ENCODE peak calls at places on chromosome 20, in seven cellular contexts. One of them, this sample, is unnamed.

GRCh38 chr20:64193058-64193457 is 28.8 kb downstream of the MYT1 start:
- DNase-seq in stimulated activated CD4-positive, alpha-beta T cell treated with anti-CD3 and anti-CD28 coated beads, Interleukin-1b, Interleukin-23, amount 100 ng/mL, for 24 hours: no peak
- DNase-seq in activated naive CD8-positive, alpha-beta T cell treated with anti-CD3 and anti-CD28 coated beads, Interleukin-2, amount 50 U/mL, for 24 hours: no peak
- DNase-seq in AG08395: no peak
- DNase-seq in activated CD4-positive, alpha-beta memory T cell treated with anti-CD3 and anti-CD28 coated beads for 36 hours: no peak
- DNase-seq in IMR-90: no peak
- DNase-seq in PC-9: no peak
- DNase-seq in this sample: peak; percentile 10

GRCh38 chr20:35674921-35675320 is 10.2 kb upstream of the CPNE1 start:
- DNase-seq in activated CD4-positive, alpha-beta memory T cell treated with anti-CD3 and anti-CD28 coated beads for 36 hours: no peak
- DNase-seq in stimulated activated CD4-positive, alpha-beta T cell treated with anti-CD3 and anti-CD28 coated beads, Interleukin-1b, Interleukin-23, amount 100 ng/mL, for 24 hours: no peak
- DNase-seq in activated naive CD8-positive, alpha-beta T cell treated with anti-CD3 and anti-CD28 coated beads, Interleukin-2, amount 50 U/mL, for 24 hours: no peak
- DNase-seq in AG08395: no peak
- DNase-seq in IMR-90: no peak
- DNase-seq in PC-9: no peak
- DNase-seq in this sample: no peak

GRCh38 chr20:48006036-48006833 is 221.0 kb upstream of the SULF2 start:
- DNase-seq in activated naive CD8-positive, alpha-beta T cell treated with anti-CD3 and anti-CD28 coated beads, Interleukin-2, amount 50 U/mL, for 24 hours: no peak
- DNase-seq in stimulated activated CD4-positive, alpha-beta T cell treated with anti-CD3 and anti-CD28 coated beads, Interleukin-1b, Interleukin-23, amount 100 ng/mL, for 24 hours: no peak
- DNase-seq in IMR-90: no peak
- DNase-seq in PC-9: no peak
- DNase-seq in activated CD4-positive, alpha-beta memory T cell treated with anti-CD3 and anti-CD28 coated beads for 36 hours: no peak
- DNase-seq in AG08395: no peak
- DNase-seq in this sample: no peak

GRCh38 chr20:5539656-5540055 is 210.5 kb upstream of the SHLD1 start:
- DNase-seq in stimulated activated CD4-positive, alpha-beta T cell treated with anti-CD3 and anti-CD28 coated beads, Interleukin-1b, Interleukin-23, amount 100 ng/mL, for 24 hours: no peak
- DNase-seq in AG08395: no peak
- DNase-seq in PC-9: no peak
- DNase-seq in activated CD4-positive, alpha-beta memory T cell treated with anti-CD3 and anti-CD28 coated beads for 36 hours: no peak
- DNase-seq in activated naive CD8-positive, alpha-beta T cell treated with anti-CD3 and anti-CD28 coated beads, Interleukin-2, amount 50 U/mL, for 24 hours: no peak
- DNase-seq in IMR-90: no peak
- DNase-seq in this sample: no peak

GRCh38 chr20:3741846-3742458 is 9.5 kb downstream of the HSPA12B start:
- DNase-seq in PC-9: no peak
- DNase-seq in activated naive CD8-positive, alpha-beta T cell treated with anti-CD3 and anti-CD28 coated beads, Interleukin-2, amount 50 U/mL, for 24 hours: no peak
- DNase-seq in stimulated activated CD4-positive, alpha-beta T cell treated with anti-CD3 and anti-CD28 coated beads, Interleukin-1b, Interleukin-23, amount 100 ng/mL, for 24 hours: no peak
- DNase-seq in IMR-90: no peak
- DNase-seq in AG08395: no peak
- DNase-seq in activated CD4-positive, alpha-beta memory T cell treated with anti-CD3 and anti-CD28 coated beads for 36 hours: no peak
- DNase-seq in this sample: no peak

GRCh38 chr20:19137641-19138040 is 74.8 kb upstream of the SLC24A3 start:
- DNase-seq in stimulated activated CD4-positive, alpha-beta T cell treated with anti-CD3 and anti-CD28 coated beads, Interleukin-1b, Interleukin-23, amount 100 ng/mL, for 24 hours: no peak
- DNase-seq in PC-9: no peak
- DNase-seq in activated naive CD8-positive, alpha-beta T cell treated with anti-CD3 and anti-CD28 coated beads, Interleukin-2, amount 50 U/mL, for 24 hours: no peak
- DNase-seq in activated CD4-positive, alpha-beta memory T cell treated with anti-CD3 and anti-CD28 coated beads for 36 hours: no peak
- DNase-seq in AG08395: no peak
- DNase-seq in IMR-90: no peak
- DNase-seq in this sample: no peak

GRCh38 chr20:48906221-48906877 is 15.2 kb upstream of the ARFGEF2 start:
- DNase-seq in IMR-90: no peak
- DNase-seq in activated CD4-positive, alpha-beta memory T cell treated with anti-CD3 and anti-CD28 coated beads for 36 hours: no peak
- DNase-seq in AG08395: no peak
- DNase-seq in PC-9: no peak
- DNase-seq in activated naive CD8-positive, alpha-beta T cell treated with anti-CD3 and anti-CD28 coated beads, Interleukin-2, amount 50 U/mL, for 24 hours: no peak
- DNase-seq in stimulated activated CD4-positive, alpha-beta T cell treated with anti-CD3 and anti-CD28 coated beads, Interleukin-1b, Interleukin-23, amount 100 ng/mL, for 24 hours: no peak
- DNase-seq in this sample: no peak

GRCh38 chr20:42949865-42950264 is 239.8 kb downstream of the PTPRT start:
- DNase-seq in activated CD4-positive, alpha-beta memory T cell treated with anti-CD3 and anti-CD28 coated beads for 36 hours: no peak
- DNase-seq in IMR-90: no peak
- DNase-seq in PC-9: no peak
- DNase-seq in stimulated activated CD4-positive, alpha-beta T cell treated with anti-CD3 and anti-CD28 coated beads, Interleukin-1b, Interleukin-23, amount 100 ng/mL, for 24 hours: no peak
- DNase-seq in activated naive CD8-positive, alpha-beta T cell treated with anti-CD3 and anti-CD28 coated beads, Interleukin-2, amount 50 U/mL, for 24 hours: no peak
- DNase-seq in AG08395: no peak
- DNase-seq in this sample: no peak

GRCh38 chr20:50305636-50306477 is 115.2 kb downstream of the CEBPB start:
- DNase-seq in AG08395: peak; percentile 40
- DNase-seq in activated CD4-positive, alpha-beta memory T cell treated with anti-CD3 and anti-CD28 coated beads for 36 hours: no peak
- DNase-seq in PC-9: peak; percentile 55
- DNase-seq in activated naive CD8-positive, alpha-beta T cell treated with anti-CD3 and anti-CD28 coated beads, Interleukin-2, amount 50 U/mL, for 24 hours: no peak
- DNase-seq in IMR-90: no peak
- DNase-seq in stimulated activated CD4-positive, alpha-beta T cell treated with anti-CD3 and anti-CD28 coated beads, Interleukin-1b, Interleukin-23, amount 100 ng/mL, for 24 hours: no peak
- DNase-seq in this sample: no peak

GRCh38 chr20:63071541-63072181 is 64.9 kb upstream of the BHLHE23 start:
- DNase-seq in stimulated activated CD4-positive, alpha-beta T cell treated with anti-CD3 and anti-CD28 coated beads, Interleukin-1b, Interleukin-23, amount 100 ng/mL, for 24 hours: no peak
- DNase-seq in IMR-90: peak; percentile 81
- DNase-seq in PC-9: no peak
- DNase-seq in activated naive CD8-positive, alpha-beta T cell treated with anti-CD3 and anti-CD28 coated beads, Interleukin-2, amount 50 U/mL, for 24 hours: peak; percentile 31
- DNase-seq in activated CD4-positive, alpha-beta memory T cell treated with anti-CD3 and anti-CD28 coated beads for 36 hours: peak; percentile 32
- DNase-seq in AG08395: peak; percentile 81
- DNase-seq in this sample: peak; percentile 38

GRCh38 chr20:36628076-36628475 is 17.9 kb downstream of the SLA2 start:
- DNase-seq in AG08395: no peak
- DNase-seq in activated naive CD8-positive, alpha-beta T cell treated with anti-CD3 and anti-CD28 coated beads, Interleukin-2, amount 50 U/mL, for 24 hours: no peak
- DNase-seq in IMR-90: peak; percentile 41
- DNase-seq in PC-9: no peak
- DNase-seq in stimulated activated CD4-positive, alpha-beta T cell treated with anti-CD3 and anti-CD28 coated beads, Interleukin-1b, Interleukin-23, amount 100 ng/mL, for 24 hours: no peak
- DNase-seq in activated CD4-positive, alpha-beta memory T cell treated with anti-CD3 and anti-CD28 coated beads for 36 hours: peak; percentile 31
- DNase-seq in this sample: no peak

GRCh38 chr20:48818481-48818987 is 9.3 kb downstream of the PREX1 start:
- DNase-seq in stimulated activated CD4-positive, alpha-beta T cell treated with anti-CD3 and anti-CD28 coated beads, Interleukin-1b, Interleukin-23, amount 100 ng/mL, for 24 hours: no peak
- DNase-seq in activated CD4-positive, alpha-beta memory T cell treated with anti-CD3 and anti-CD28 coated beads for 36 hours: peak; percentile 70
- DNase-seq in IMR-90: no peak
- DNase-seq in PC-9: no peak
- DNase-seq in AG08395: no peak
- DNase-seq in activated naive CD8-positive, alpha-beta T cell treated with anti-CD3 and anti-CD28 coated beads, Interleukin-2, amount 50 U/mL, for 24 hours: peak; percentile 52
- DNase-seq in this sample: no peak

GRCh38 chr20:60687213-60687612 is 564.8 kb upstream of the CDH4 start:
- DNase-seq in PC-9: no peak
- DNase-seq in activated naive CD8-positive, alpha-beta T cell treated with anti-CD3 and anti-CD28 coated beads, Interleukin-2, amount 50 U/mL, for 24 hours: no peak
- DNase-seq in IMR-90: no peak
- DNase-seq in AG08395: no peak
- DNase-seq in stimulated activated CD4-positive, alpha-beta T cell treated with anti-CD3 and anti-CD28 coated beads, Interleukin-1b, Interleukin-23, amount 100 ng/mL, for 24 hours: no peak
- DNase-seq in activated CD4-positive, alpha-beta memory T cell treated with anti-CD3 and anti-CD28 coated beads for 36 hours: no peak
- DNase-seq in this sample: no peak

GRCh38 chr20:11585752-11586352 is 331.8 kb upstream of the BTBD3 start:
- DNase-seq in activated CD4-positive, alpha-beta memory T cell treated with anti-CD3 and anti-CD28 coated beads for 36 hours: no peak
- DNase-seq in IMR-90: peak; percentile 22
- DNase-seq in AG08395: no peak
- DNase-seq in stimulated activated CD4-positive, alpha-beta T cell treated with anti-CD3 and anti-CD28 coated beads, Interleukin-1b, Interleukin-23, amount 100 ng/mL, for 24 hours: no peak
- DNase-seq in activated naive CD8-positive, alpha-beta T cell treated with anti-CD3 and anti-CD28 coated beads, Interleukin-2, amount 50 U/mL, for 24 hours: no peak
- DNase-seq in PC-9: no peak
- DNase-seq in this sample: no peak

GRCh38 chr20:45969712-45970634 is 2.0 kb downstream of the ZNF335 start:
- DNase-seq in stimulated activated CD4-positive, alpha-beta T cell treated with anti-CD3 and anti-CD28 coated beads, Interleukin-1b, Interleukin-23, amount 100 ng/mL, for 24 hours: no peak
- DNase-seq in AG08395: peak; percentile 61
- DNase-seq in activated CD4-positive, alpha-beta memory T cell treated with anti-CD3 and anti-CD28 coated beads for 36 hours: no peak
- DNase-seq in IMR-90: peak; percentile 64
- DNase-seq in activated naive CD8-positive, alpha-beta T cell treated with anti-CD3 and anti-CD28 coated beads, Interleukin-2, amount 50 U/mL, for 24 hours: no peak
- DNase-seq in PC-9: peak; percentile 44
- DNase-seq in this sample: peak; percentile 40

GRCh38 chr20:43938932-43939761 is 24.5 kb downstream of the TOX2 start:
- DNase-seq in stimulated activated CD4-positive, alpha-beta T cell treated with anti-CD3 and anti-CD28 coated beads, Interleukin-1b, Interleukin-23, amount 100 ng/mL, for 24 hours: no peak
- DNase-seq in IMR-90: peak; percentile 100
- DNase-seq in PC-9: peak; percentile 91
- DNase-seq in AG08395: peak; percentile 95
- DNase-seq in activated CD4-positive, alpha-beta memory T cell treated with anti-CD3 and anti-CD28 coated beads for 36 hours: no peak
- DNase-seq in activated naive CD8-positive, alpha-beta T cell treated with anti-CD3 and anti-CD28 coated beads, Interleukin-2, amount 50 U/mL, for 24 hours: no peak
- DNase-seq in this sample: peak; percentile 72

GRCh38 chr20:45017281-45017680 is 51.0 kb downstream of the STK4 start:
- DNase-seq in stimulated activated CD4-positive, alpha-beta T cell treated with anti-CD3 and anti-CD28 coated beads, Interleukin-1b, Interleukin-23, amount 100 ng/mL, for 24 hours: no peak
- DNase-seq in activated naive CD8-positive, alpha-beta T cell treated with anti-CD3 and anti-CD28 coated beads, Interleukin-2, amount 50 U/mL, for 24 hours: no peak
- DNase-seq in IMR-90: no peak
- DNase-seq in activated CD4-positive, alpha-beta memory T cell treated with anti-CD3 and anti-CD28 coated beads for 36 hours: no peak
- DNase-seq in PC-9: no peak
- DNase-seq in AG08395: no peak
- DNase-seq in this sample: no peak

GRCh38 chr20:33423141-33423834 is 20.3 kb downstream of the SNTA1 start:
- DNase-seq in AG08395: peak; percentile 88
- DNase-seq in activated naive CD8-positive, alpha-beta T cell treated with anti-CD3 and anti-CD28 coated beads, Interleukin-2, amount 50 U/mL, for 24 hours: no peak
- DNase-seq in stimulated activated CD4-positive, alpha-beta T cell treated with anti-CD3 and anti-CD28 coated beads, Interleukin-1b, Interleukin-23, amount 100 ng/mL, for 24 hours: no peak
- DNase-seq in PC-9: peak; percentile 77
- DNase-seq in IMR-90: peak; percentile 68
- DNase-seq in activated CD4-positive, alpha-beta memory T cell treated with anti-CD3 and anti-CD28 coated beads for 36 hours: no peak
- DNase-seq in this sample: no peak

GRCh38 chr20:45019764-45020126 is 53.4 kb downstream of the STK4 start:
- DNase-seq in activated naive CD8-positive, alpha-beta T cell treated with anti-CD3 and anti-CD28 coated beads, Interleukin-2, amount 50 U/mL, for 24 hours: no peak
- DNase-seq in stimulated activated CD4-positive, alpha-beta T cell treated with anti-CD3 and anti-CD28 coated beads, Interleukin-1b, Interleukin-23, amount 100 ng/mL, for 24 hours: no peak
- DNase-seq in AG08395: no peak
- DNase-seq in PC-9: no peak
- DNase-seq in activated CD4-positive, alpha-beta memory T cell treated with anti-CD3 and anti-CD28 coated beads for 36 hours: no peak
- DNase-seq in IMR-90: peak; percentile 10
- DNase-seq in this sample: no peak

GRCh38 chr20:60031107-60031506 is 72.9 kb downstream of the CDH26 start:
- DNase-seq in PC-9: no peak
- DNase-seq in stimulated activated CD4-positive, alpha-beta T cell treated with anti-CD3 and anti-CD28 coated beads, Interleukin-1b, Interleukin-23, amount 100 ng/mL, for 24 hours: no peak
- DNase-seq in AG08395: no peak
- DNase-seq in activated CD4-positive, alpha-beta memory T cell treated with anti-CD3 and anti-CD28 coated beads for 36 hours: no peak
- DNase-seq in IMR-90: no peak
- DNase-seq in activated naive CD8-positive, alpha-beta T cell treated with anti-CD3 and anti-CD28 coated beads, Interleukin-2, amount 50 U/mL, for 24 hours: no peak
- DNase-seq in this sample: no peak

GRCh38 chr20:21380711-21381110 is 16.6 kb downstream of the NKX2-4 start:
- DNase-seq in stimulated activated CD4-positive, alpha-beta T cell treated with anti-CD3 and anti-CD28 coated beads, Interleukin-1b, Interleukin-23, amount 100 ng/mL, for 24 hours: no peak
- DNase-seq in activated naive CD8-positive, alpha-beta T cell treated with anti-CD3 and anti-CD28 coated beads, Interleukin-2, amount 50 U/mL, for 24 hours: no peak
- DNase-seq in activated CD4-positive, alpha-beta memory T cell treated with anti-CD3 and anti-CD28 coated beads for 36 hours: no peak
- DNase-seq in PC-9: no peak
- DNase-seq in AG08395: no peak
- DNase-seq in IMR-90: no peak
- DNase-seq in this sample: no peak

GRCh38 chr20:38127011-38127621 is 38.0 kb downstream of the TGM2 start:
- DNase-seq in PC-9: peak; percentile 69
- DNase-seq in IMR-90: peak; percentile 83
- DNase-seq in stimulated activated CD4-positive, alpha-beta T cell treated with anti-CD3 and anti-CD28 coated beads, Interleukin-1b, Interleukin-23, amount 100 ng/mL, for 24 hours: no peak
- DNase-seq in AG08395: peak; percentile 82
- DNase-seq in activated naive CD8-positive, alpha-beta T cell treated with anti-CD3 and anti-CD28 coated beads, Interleukin-2, amount 50 U/mL, for 24 hours: no peak
- DNase-seq in activated CD4-positive, alpha-beta memory T cell treated with anti-CD3 and anti-CD28 coated beads for 36 hours: no peak
- DNase-seq in this sample: no peak

GRCh38 chr20:33444797-33445560 is 1.4 kb upstream of the SNTA1 start:
- DNase-seq in activated naive CD8-positive, alpha-beta T cell treated with anti-CD3 and anti-CD28 coated beads, Interleukin-2, amount 50 U/mL, for 24 hours: peak; percentile 22
- DNase-seq in IMR-90: no peak
- DNase-seq in activated CD4-positive, alpha-beta memory T cell treated with anti-CD3 and anti-CD28 coated beads for 36 hours: peak; percentile 65
- DNase-seq in PC-9: peak; percentile 19
- DNase-seq in AG08395: no peak
- DNase-seq in stimulated activated CD4-positive, alpha-beta T cell treated with anti-CD3 and anti-CD28 coated beads, Interleukin-1b, Interleukin-23, amount 100 ng/mL, for 24 hours: no peak
- DNase-seq in this sample: no peak

GRCh38 chr20:41072099-41072798 is 43.6 kb downstream of the TOP1 start:
- DNase-seq in stimulated activated CD4-positive, alpha-beta T cell treated with anti-CD3 and anti-CD28 coated beads, Interleukin-1b, Interleukin-23, amount 100 ng/mL, for 24 hours: no peak
- DNase-seq in PC-9: peak; percentile 33
- DNase-seq in activated CD4-positive, alpha-beta memory T cell treated with anti-CD3 and anti-CD28 coated beads for 36 hours: no peak
- DNase-seq in activated naive CD8-positive, alpha-beta T cell treated with anti-CD3 and anti-CD28 coated beads, Interleukin-2, amount 50 U/mL, for 24 hours: no peak
- DNase-seq in AG08395: peak; percentile 79
- DNase-seq in IMR-90: peak; percentile 88
- DNase-seq in this sample: no peak

This sample was measured in CD14-positive monocyte.